ENCODE peak calls at places on chromosome 12, in four cellular contexts. Q is WTC11, L is fibroblast of villous mesenchyme, B is IMR-90. A is an unnamed sample.

GRCh38 chr12:69332815-69333358 is 15.3 kb upstream of the LYZ start:
- DNase-seq in L (no peak), B (no peak), Q (no peak), A (no peak)

GRCh38 chr12:109770861-109771670 is 57.4 kb downstream of the FAM222A start:
- DNase-seq in Q (no peak), B (no peak), L (no peak), A (no peak)

GRCh38 chr12:28961948-28962384 is 187.1 kb upstream of the FAR2 start:
- DNase-seq in L (peak; percentile 23), Q (no peak), B (no peak), A (no peak)

GRCh38 chr12:89893972-89894706 is 185.5 kb upstream of the ATP2B1 start:
- DNase-seq in L (peak; percentile 44), B (peak; percentile 47), Q (no peak), A (no peak)

GRCh38 chr12:121789800-121790748 is 3.4 kb downstream of the RHOF start:
- DNase-seq in L (peak; percentile 33), Q (no peak), B (peak; percentile 34), A (no peak)

GRCh38 chr12:93798279-93798678 is 121.1 kb downstream of the CRADD start:
- DNase-seq in B (no peak), L (no peak), Q (no peak), A (no peak)

GRCh38 chr12:48122065-48122834 is 3.1 kb downstream of the PFKM start:
- DNase-seq in L (no peak), Q (no peak), B (no peak), A (no peak)

GRCh38 chr12:57621497-57622292 is 10.5 kb downstream of the ARHGEF25 start:
- DNase-seq in L (no peak), Q (peak; percentile 77), B (peak; percentile 11), A (peak; percentile 75)

GRCh38 chr12:29599397-29599796 is 101.9 kb upstream of the OVCH1 start:
- DNase-seq in L (peak; percentile 27), Q (no peak), B (peak; percentile 44), A (no peak)

GRCh38 chr12:55659486-55660385 is 23.0 kb downstream of the OR10P1 start:
- DNase-seq in B (peak; percentile 9), Q (no peak), L (peak; percentile 68), A (no peak)

GRCh38 chr12:80195143-80195726 is 95.9 kb downstream of the OTOGL start:
- DNase-seq in Q (no peak), L (peak; percentile 65), B (peak; percentile 86), A (no peak)

GRCh38 chr12:19388131-19388549 is 51.2 kb upstream of the AEBP2 start:
- DNase-seq in B (peak; percentile 39), L (peak; percentile 77), Q (no peak), A (no peak)

DNA sequence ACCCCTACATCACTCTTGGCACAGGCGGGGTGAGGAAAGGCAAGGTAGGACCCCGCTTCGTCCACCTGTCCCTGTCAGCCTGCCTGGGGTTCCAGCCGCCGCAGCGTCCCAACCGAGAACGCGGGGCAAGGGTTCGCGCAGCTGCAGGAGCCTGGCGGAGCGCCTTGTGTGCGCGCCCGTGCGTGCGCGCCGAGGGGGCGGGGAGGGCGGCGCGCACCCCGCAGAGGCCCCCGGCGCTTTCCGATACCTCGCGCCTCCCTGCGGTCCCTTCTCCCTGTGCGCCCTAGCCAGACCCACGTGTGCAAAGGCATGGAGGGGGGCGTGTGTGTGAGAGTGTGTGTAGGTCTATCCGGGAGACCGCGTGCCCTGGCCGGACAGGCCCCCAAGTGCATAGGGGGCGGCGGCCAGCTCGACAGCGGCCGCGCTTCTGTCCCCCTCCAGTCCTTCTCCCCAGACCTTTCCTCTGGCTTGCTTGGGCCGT is 122.4 kb downstream of the TSPAN9 start:
- DNase-seq in B (peak; percentile 59), L (peak; percentile 58), Q (peak; percentile 52), A (no peak)
- TF ChIP-seq CTCF in B (peak; percentile 14), L (no peak), Q (no peak), A (no peak)

GRCh38 chr12:49974677-49975369 is 2.1 kb downstream of the AQP6 start:
- DNase-seq in B (no peak), Q (no peak), L (no peak), A (no peak)

GRCh38 chr12:49973361-49973830 is 649 bp downstream of the AQP6 start:
- DNase-seq in L (no peak), B (no peak), Q (no peak), A (no peak)

GRCh38 chr12:49972641-49973360 is at the start of gene AQP6:
- DNase-seq in B (no peak), L (no peak), Q (no peak), A (no peak)

GRCh38 chr12:49975370-49975761 is 2.6 kb downstream of the AQP6 start:
- DNase-seq in Q (no peak), L (no peak), B (no peak), A (no peak)

GRCh38 chr12:49974231-49974675 is 1.5 kb downstream of the AQP6 start:
- DNase-seq in L (peak; percentile 77), B (peak; percentile 64), Q (no peak), A (no peak)
- TF ChIP-seq CTCF in L (peak; percentile 82), B (peak; percentile 73), Q (no peak), A (no peak)

DNA sequence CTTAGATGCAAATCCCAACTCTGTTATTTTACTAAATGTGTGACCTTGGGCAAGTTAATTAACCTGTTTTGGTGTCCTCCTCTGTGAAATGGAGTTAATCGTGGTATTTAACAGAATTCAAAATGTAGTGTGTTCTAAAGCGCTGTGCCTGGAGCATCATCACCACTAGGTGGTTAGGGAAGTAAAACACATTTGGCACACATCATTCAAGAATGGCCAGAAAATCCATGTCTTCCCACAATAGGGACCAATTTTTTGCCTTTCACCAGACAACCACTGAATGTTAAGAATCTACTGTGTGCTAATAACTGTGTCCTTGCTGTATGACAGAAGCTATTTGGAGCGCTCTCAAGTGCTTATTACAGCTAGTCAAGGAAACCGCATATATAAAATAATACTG is 133.4 kb downstream of the MON2 start:
- DNase-seq in Q (no peak), B (no peak), L (no peak), A (no peak)
- TF ChIP-seq CTCF in Q (no peak), B (no peak), L (peak; percentile 22), A (no peak)

GRCh38 chr12:1574863-1575254 is 19.5 kb downstream of the FBXL14 start:
- DNase-seq in Q (no peak), B (no peak), L (no peak), A (no peak)
- TF ChIP-seq CTCF in Q (no peak), B (no peak), L (no peak), A (no peak)

DNA sequence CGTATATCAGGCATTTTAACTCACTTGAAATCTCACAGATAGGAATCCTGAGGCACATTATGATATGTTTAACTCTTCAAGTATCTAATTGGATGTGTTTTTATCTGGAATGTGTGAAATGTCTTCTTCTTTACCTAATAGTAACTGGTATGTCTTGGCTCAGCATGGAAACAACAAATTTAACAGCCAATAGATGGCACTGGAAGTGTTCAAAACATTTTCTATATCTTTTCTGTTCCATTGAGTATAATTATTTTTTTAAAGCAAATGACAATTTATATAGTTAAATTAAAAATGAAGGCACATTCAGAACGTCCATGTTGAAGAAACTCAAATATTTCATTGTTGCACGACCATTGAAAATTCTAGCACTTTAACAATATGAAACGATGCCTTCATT is 164.6 kb upstream of the SLC16A7 start:
- DNase-seq in L (no peak), B (peak; percentile 2), Q (no peak), A (no peak)
- TF ChIP-seq CTCF in L (peak; percentile 12), B (peak; percentile 29), Q (no peak), A (no peak)

GRCh38 chr12:106791531-106791930 is 17.0 kb downstream of the RIC8B start:
- DNase-seq in Q (no peak), L (no peak), B (no peak), A (no peak)

GRCh38 chr12:106794369-106794768 is 19.9 kb downstream of the RIC8B start:
- DNase-seq in Q (no peak), B (peak; percentile 22), L (peak; percentile 42), A (no peak)

GRCh38 chr12:106790020-106790419 is 15.5 kb downstream of the RIC8B start:
- DNase-seq in B (no peak), Q (no peak), L (no peak), A (no peak)
- TF ChIP-seq CTCF in B (no peak), Q (no peak), L (peak; percentile 26), A (no peak)

GRCh38 chr12:20601668-20602280 is 93.4 kb upstream of the SLCO1C1 start:
- DNase-seq in Q (no peak), B (peak; percentile 73), L (peak; percentile 58), A (no peak)
- TF ChIP-seq CTCF in Q (no peak), B (peak; percentile 66), L (peak; percentile 48), A (no peak)

GRCh38 chr12:132544498-132544897 is 54.5 kb downstream of the FBRSL1 start:
- DNase-seq in Q (no peak), B (no peak), L (no peak), A (no peak)

GRCh38 chr12:132545183-132545953 is 55.4 kb downstream of the FBRSL1 start:
- DNase-seq in B (no peak), Q (no peak), L (no peak), A (no peak)

GRCh38 chr12:132546647-132547046 is 56.7 kb downstream of the FBRSL1 start:
- DNase-seq in Q (no peak), L (no peak), B (no peak), A (no peak)

GRCh38 chr12:132547207-132547740 is 57.3 kb downstream of the FBRSL1 start:
- DNase-seq in L (no peak), B (no peak), Q (no peak), A (no peak)

DNA sequence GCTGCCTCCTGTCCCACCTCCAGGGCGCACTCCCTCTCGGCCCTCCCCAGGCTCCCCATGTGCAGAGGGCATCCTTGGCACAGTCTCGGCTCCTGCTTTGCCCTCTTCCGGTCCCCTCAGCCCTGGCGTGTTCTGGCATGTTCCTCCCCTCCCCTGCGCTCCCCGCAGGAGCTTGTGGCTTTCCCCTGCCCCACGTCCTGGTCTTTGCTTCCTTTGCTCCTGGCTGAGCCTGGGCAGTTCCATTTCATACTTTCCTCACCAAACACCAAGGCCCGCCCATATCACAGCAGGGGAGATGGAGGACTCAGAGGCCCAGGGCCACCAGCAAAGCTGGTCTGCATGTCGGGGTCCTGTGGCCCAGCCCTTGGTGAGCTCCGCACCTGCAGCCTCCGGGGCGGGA is 56.0 kb downstream of the FBRSL1 start:
- DNase-seq in Q (no peak), L (no peak), B (no peak), A (no peak)
- TF ChIP-seq CTCF in Q (no peak), L (no peak), B (no peak), A (no peak)

A was measured in omental fat pad.